ENCODE peak calls at places on chromosomes 5 and 9, in ten cellular contexts. Y is upper lobe of right lung; M is activated CD4-positive, alpha-beta T cell treated with anti-CD3 and anti-CD28 coated beads for 4 hours; B is D341Med; Z is Daoy; Q is posterior cingulate gyrus; D is activated T-helper 9 cell treated with anti-CD3 and anti-CD28 coated beads, Interleukin-2, amount 50 U/mL, for 16 hours; A is NCI-H774; P is stimulated activated CD8-positive, alpha-beta memory T cell treated with anti-CD3 and anti-CD28 coated beads, Interleukin-15, amount 100 ng/mL, for 1 hour; N is brain microvascular endothelial cell. X is an unnamed sample.

GRCh38 chr5:161630948-161631347 is 54.6 kb upstream of the GABRA6 start:
- DNase-seq in Y (no peak), M (no peak), B (no peak), Z (no peak), Q (no peak), D (no peak), A (no peak), P (no peak), N (no peak), X (no peak)

GRCh38 chr9:104388071-104388470 is 116.0 kb upstream of the OR13F1 start:
- DNase-seq in Y (no peak), M (no peak), B (no peak), Z (no peak), Q (no peak), D (no peak), A (no peak), P (no peak), N (no peak), X (no peak)

GRCh38 chr9:29637448-29638196 is 2064.3 kb upstream of the C9orf72 start:
- DNase-seq in Y (no peak), M (no peak), B (no peak), Z (no peak), Q (no peak), D (no peak), A (no peak), P (no peak), N (no peak), X (peak)

GRCh38 chr5:96934291-96934694 is 1.6 kb upstream of the LNPEP start:
- DNase-seq in Y (no peak), M (no peak), B (no peak), Z (peak), Q (no peak), D (no peak), A (peak), P (no peak), N (no peak), X (no peak)

GRCh38 chr5:84379749-84380148 is 4.9 kb downstream of the EDIL3 start:
- DNase-seq in Y (no peak), M (no peak), B (no peak), Z (no peak), Q (no peak), D (no peak), A (no peak), P (no peak), N (peak), X (no peak)

GRCh38 chr5:16736158-16736994 is 119.6 kb upstream of the RETREG1 start:
- DNase-seq in Y (peak), M (no peak), B (no peak), Z (no peak), Q (no peak), D (no peak), A (peak), P (no peak), N (peak), X (peak)

GRCh38 chr5:30878751-30879150 is 314.7 kb upstream of the CDH6 start:
- DNase-seq in Y (no peak), M (no peak), B (no peak), Z (no peak), Q (no peak), D (no peak), A (no peak), P (no peak), N (no peak), X (no peak)

GRCh38 chr9:76576344-76576743 is 117.4 kb downstream of the GCNT1 start:
- DNase-seq in Y (no peak), M (peak), B (no peak), Z (peak), Q (no peak), D (peak), A (no peak), P (peak), N (peak), X (peak)

GRCh38 chr9:18786196-18786595 is 246.8 kb downstream of the SAXO1 start:
- DNase-seq in Y (no peak), M (no peak), B (no peak), Z (no peak), Q (no peak), D (no peak), A (no peak), P (no peak), N (no peak), X (no peak)

GRCh38 chr9:121598167-121599000 is 53.0 kb upstream of the DAB2IP start:
- DNase-seq in Y (peak), M (no peak), B (peak), Z (no peak), Q (peak), D (no peak), A (no peak), P (no peak), N (peak), X (peak)